ENCODE peak calls at places on chromosomes 13 and 19, in ten cellular contexts. One of them, this sample, is unnamed. For H3K4me1 and H3K27me3, the result is how much of the 10 kb centered on the place peaks cover.

GRCh38 chr19:48968813-48969218 is 3.7 kb downstream of the FTL start:
- DNase-seq in naive thymus-derived CD4-positive, alpha-beta T cell: no peak
- DNase-seq in gastrocnemius medialis: no peak
- DNase-seq in spleen: no peak
- DNase-seq in mesendoderm: no peak
- DNase-seq in K562: no peak
- DNase-seq in Panc1: no peak
- DNase-seq in mesenchymal stem cell: peak
- DNase-seq in CD8-positive, alpha-beta memory T cell: no peak
- DNase-seq in transverse colon: no peak
- DNase-seq in this sample: no peak

GRCh38 chr19:57719901-57720519 is 7.4 kb downstream of the ZNF671 start:
- DNase-seq in mesenchymal stem cell: no peak
- DNase-seq in transverse colon: no peak
- DNase-seq in CD8-positive, alpha-beta memory T cell: no peak
- DNase-seq in naive thymus-derived CD4-positive, alpha-beta T cell: no peak
- DNase-seq in K562: no peak
- DNase-seq in mesendoderm: no peak
- DNase-seq in gastrocnemius medialis: no peak
- DNase-seq in spleen: no peak
- DNase-seq in Panc1: no peak
- DNase-seq in this sample: no peak

GRCh38 chr13:40780822-40781401 is 8.5 kb upstream of the SLC25A15 start:
- DNase-seq in mesendoderm: peak
- DNase-seq in spleen: no peak
- DNase-seq in mesenchymal stem cell: peak
- DNase-seq in gastrocnemius medialis: no peak
- DNase-seq in Panc1: no peak
- DNase-seq in K562: peak
- DNase-seq in naive thymus-derived CD4-positive, alpha-beta T cell: no peak
- DNase-seq in transverse colon: no peak
- DNase-seq in CD8-positive, alpha-beta memory T cell: no peak
- DNase-seq in this sample: no peak

GRCh38 chr13:31846984-31847752 is 107.8 kb downstream of the RXFP2 start:
- DNase-seq in gastrocnemius medialis: no peak
- DNase-seq in naive thymus-derived CD4-positive, alpha-beta T cell: no peak
- DNase-seq in spleen: peak
- DNase-seq in Panc1: no peak
- DNase-seq in mesenchymal stem cell: peak
- DNase-seq in K562: peak
- DNase-seq in CD8-positive, alpha-beta memory T cell: no peak
- DNase-seq in mesendoderm: peak
- DNase-seq in transverse colon: no peak
- DNase-seq in this sample: no peak

GRCh38 chr19:45645068-45645630 is 6.0 kb upstream of the EML2 start:
- DNase-seq in CD8-positive, alpha-beta memory T cell: no peak
- DNase-seq in Panc1: no peak
- DNase-seq in transverse colon: no peak
- DNase-seq in K562: no peak
- DNase-seq in mesendoderm: no peak
- DNase-seq in mesenchymal stem cell: no peak
- DNase-seq in spleen: no peak
- DNase-seq in naive thymus-derived CD4-positive, alpha-beta T cell: no peak
- DNase-seq in gastrocnemius medialis: no peak
- DNase-seq in this sample: no peak

GRCh38 chr19:44803442-44804428 is 5.2 kb upstream of the BCAM start:
- DNase-seq in mesendoderm: no peak
- DNase-seq in transverse colon: no peak
- DNase-seq in K562: no peak
- DNase-seq in gastrocnemius medialis: no peak
- DNase-seq in mesenchymal stem cell: no peak
- DNase-seq in CD8-positive, alpha-beta memory T cell: no peak
- DNase-seq in naive thymus-derived CD4-positive, alpha-beta T cell: no peak
- DNase-seq in Panc1: no peak
- DNase-seq in spleen: no peak
- DNase-seq in this sample: no peak

GRCh38 chr13:110206170-110206569 is 100.8 kb downstream of the COL4A1 start:
- DNase-seq in mesenchymal stem cell: no peak
- DNase-seq in CD8-positive, alpha-beta memory T cell: no peak
- DNase-seq in gastrocnemius medialis: no peak
- DNase-seq in transverse colon: peak
- DNase-seq in K562: no peak
- DNase-seq in Panc1: no peak
- DNase-seq in naive thymus-derived CD4-positive, alpha-beta T cell: no peak
- DNase-seq in spleen: no peak
- DNase-seq in mesendoderm: no peak
- DNase-seq in this sample: no peak

GRCh38 chr19:18848860-18849661 is 17.3 kb downstream of the UPF1 start:
- DNase-seq in mesenchymal stem cell: no peak
- DNase-seq in mesendoderm: peak
- DNase-seq in transverse colon: peak
- DNase-seq in CD8-positive, alpha-beta memory T cell: no peak
- DNase-seq in Panc1: no peak
- DNase-seq in spleen: peak
- DNase-seq in naive thymus-derived CD4-positive, alpha-beta T cell: no peak
- DNase-seq in gastrocnemius medialis: peak
- DNase-seq in K562: no peak
- DNase-seq in this sample: no peak

GRCh38 chr13:111789420-111789819 is 277.5 kb upstream of the SOX1 start:
- DNase-seq in naive thymus-derived CD4-positive, alpha-beta T cell: no peak
- DNase-seq in transverse colon: no peak
- DNase-seq in CD8-positive, alpha-beta memory T cell: peak
- DNase-seq in spleen: peak
- DNase-seq in K562: no peak
- DNase-seq in mesendoderm: no peak
- DNase-seq in mesenchymal stem cell: no peak
- DNase-seq in gastrocnemius medialis: no peak
- DNase-seq in Panc1: no peak
- DNase-seq in this sample: no peak
- H3K4me1 ChIP-seq in naive thymus-derived CD4-positive, alpha-beta T cell: under half
- H3K4me1 ChIP-seq in transverse colon: under half
- H3K4me1 ChIP-seq in CD8-positive, alpha-beta memory T cell: under half
- H3K4me1 ChIP-seq in spleen: under half
- H3K4me1 ChIP-seq in K562: under half
- H3K4me1 ChIP-seq in mesendoderm: under half
- H3K4me1 ChIP-seq in mesenchymal stem cell: under half
- H3K4me1 ChIP-seq in gastrocnemius medialis: under half
- H3K4me1 ChIP-seq in Panc1: under half
- H3K4me1 ChIP-seq in this sample: under half

GRCh38 chr19:35609881-35610353 is 2.6 kb upstream of the HAUS5 start:
- DNase-seq in transverse colon: no peak
- DNase-seq in spleen: peak
- DNase-seq in K562: no peak
- DNase-seq in gastrocnemius medialis: no peak
- DNase-seq in mesendoderm: no peak
- DNase-seq in mesenchymal stem cell: no peak
- DNase-seq in Panc1: no peak
- DNase-seq in CD8-positive, alpha-beta memory T cell: no peak
- DNase-seq in naive thymus-derived CD4-positive, alpha-beta T cell: peak
- DNase-seq in this sample: peak

GRCh38 chr19:35613574-35613973 is 1.0 kb downstream of the HAUS5 start:
- DNase-seq in gastrocnemius medialis: no peak
- DNase-seq in mesenchymal stem cell: no peak
- DNase-seq in mesendoderm: no peak
- DNase-seq in CD8-positive, alpha-beta memory T cell: no peak
- DNase-seq in transverse colon: no peak
- DNase-seq in naive thymus-derived CD4-positive, alpha-beta T cell: no peak
- DNase-seq in Panc1: no peak
- DNase-seq in K562: no peak
- DNase-seq in spleen: no peak
- DNase-seq in this sample: no peak

GRCh38 chr19:35612224-35612558 is 344 bp upstream of the HAUS5 start:
- DNase-seq in K562: no peak
- DNase-seq in mesenchymal stem cell: no peak
- DNase-seq in naive thymus-derived CD4-positive, alpha-beta T cell: no peak
- DNase-seq in Panc1: no peak
- DNase-seq in CD8-positive, alpha-beta memory T cell: no peak
- DNase-seq in spleen: no peak
- DNase-seq in mesendoderm: no peak
- DNase-seq in gastrocnemius medialis: no peak
- DNase-seq in transverse colon: no peak
- DNase-seq in this sample: no peak

GRCh38 chr19:35615036-35615435 is 2.5 kb downstream of the HAUS5 start:
- DNase-seq in transverse colon: no peak
- DNase-seq in mesendoderm: no peak
- DNase-seq in spleen: no peak
- DNase-seq in mesenchymal stem cell: no peak
- DNase-seq in CD8-positive, alpha-beta memory T cell: no peak
- DNase-seq in K562: no peak
- DNase-seq in gastrocnemius medialis: no peak
- DNase-seq in naive thymus-derived CD4-positive, alpha-beta T cell: no peak
- DNase-seq in Panc1: no peak
- DNase-seq in this sample: no peak

GRCh38 chr19:35612559-35613321 is at the start of gene HAUS5:
- DNase-seq in naive thymus-derived CD4-positive, alpha-beta T cell: peak
- DNase-seq in K562: peak
- DNase-seq in mesenchymal stem cell: peak
- DNase-seq in transverse colon: peak
- DNase-seq in Panc1: peak
- DNase-seq in CD8-positive, alpha-beta memory T cell: peak
- DNase-seq in spleen: peak
- DNase-seq in gastrocnemius medialis: peak
- DNase-seq in mesendoderm: peak
- DNase-seq in this sample: peak
- H3K27ac ChIP-seq in naive thymus-derived CD4-positive, alpha-beta T cell: peak
- H3K27ac ChIP-seq in K562: peak
- H3K27ac ChIP-seq in mesenchymal stem cell: no peak
- H3K27ac ChIP-seq in transverse colon: peak
- H3K27ac ChIP-seq in Panc1: peak
- H3K27ac ChIP-seq in CD8-positive, alpha-beta memory T cell: peak
- H3K27ac ChIP-seq in spleen: peak
- H3K27ac ChIP-seq in gastrocnemius medialis: peak
- H3K27ac ChIP-seq in mesendoderm: no peak
- H3K27ac ChIP-seq in this sample: peak

GRCh38 chr13:101709952-101710351 is 257.5 kb downstream of the ITGBL1 start:
- DNase-seq in mesenchymal stem cell: no peak
- DNase-seq in CD8-positive, alpha-beta memory T cell: no peak
- DNase-seq in K562: no peak
- DNase-seq in Panc1: no peak
- DNase-seq in gastrocnemius medialis: no peak
- DNase-seq in mesendoderm: no peak
- DNase-seq in transverse colon: no peak
- DNase-seq in naive thymus-derived CD4-positive, alpha-beta T cell: no peak
- DNase-seq in spleen: no peak
- DNase-seq in this sample: no peak

GRCh38 chr13:101711307-101712025 is 259.0 kb downstream of the ITGBL1 start:
- DNase-seq in Panc1: no peak
- DNase-seq in CD8-positive, alpha-beta memory T cell: no peak
- DNase-seq in K562: no peak
- DNase-seq in mesendoderm: no peak
- DNase-seq in spleen: no peak
- DNase-seq in mesenchymal stem cell: no peak
- DNase-seq in naive thymus-derived CD4-positive, alpha-beta T cell: no peak
- DNase-seq in transverse colon: no peak
- DNase-seq in gastrocnemius medialis: no peak
- DNase-seq in this sample: no peak

GRCh38 chr13:101706651-101707050 is 254.2 kb downstream of the ITGBL1 start:
- DNase-seq in mesenchymal stem cell: peak
- DNase-seq in spleen: no peak
- DNase-seq in CD8-positive, alpha-beta memory T cell: no peak
- DNase-seq in naive thymus-derived CD4-positive, alpha-beta T cell: peak
- DNase-seq in Panc1: no peak
- DNase-seq in mesendoderm: peak
- DNase-seq in transverse colon: peak
- DNase-seq in gastrocnemius medialis: no peak
- DNase-seq in K562: no peak
- DNase-seq in this sample: peak

GRCh38 chr13:101707659-101708058 is 255.2 kb downstream of the ITGBL1 start:
- DNase-seq in mesenchymal stem cell: no peak
- DNase-seq in transverse colon: no peak
- DNase-seq in mesendoderm: no peak
- DNase-seq in Panc1: no peak
- DNase-seq in K562: no peak
- DNase-seq in naive thymus-derived CD4-positive, alpha-beta T cell: no peak
- DNase-seq in gastrocnemius medialis: no peak
- DNase-seq in CD8-positive, alpha-beta memory T cell: no peak
- DNase-seq in spleen: no peak
- DNase-seq in this sample: no peak

DNA sequence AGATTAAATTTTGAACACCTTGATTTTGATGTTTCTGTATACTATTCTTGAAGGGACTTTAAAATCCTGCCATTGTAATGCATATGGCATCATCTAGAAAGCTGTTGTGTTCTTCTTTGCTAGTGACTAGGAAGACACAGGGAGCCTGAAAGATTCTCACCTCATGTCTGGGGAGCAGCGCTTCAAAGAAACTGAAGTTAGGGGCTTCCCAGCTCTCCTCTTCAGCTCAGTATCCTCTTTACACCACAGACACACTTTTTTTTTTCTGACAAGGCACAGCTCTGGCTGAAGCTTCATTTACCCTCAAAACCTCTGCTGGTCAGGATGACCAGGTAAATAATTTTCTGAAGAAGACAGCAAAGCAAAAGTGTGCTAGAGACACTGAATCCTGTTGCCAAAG is 255.6 kb downstream of the ITGBL1 start:
- DNase-seq in CD8-positive, alpha-beta memory T cell: no peak
- DNase-seq in mesenchymal stem cell: no peak
- DNase-seq in mesendoderm: no peak
- DNase-seq in K562: no peak
- DNase-seq in gastrocnemius medialis: no peak
- DNase-seq in transverse colon: no peak
- DNase-seq in naive thymus-derived CD4-positive, alpha-beta T cell: no peak
- DNase-seq in Panc1: no peak
- DNase-seq in spleen: no peak
- DNase-seq in this sample: no peak
- H3K27me3 ChIP-seq in CD8-positive, alpha-beta memory T cell: under half
- H3K27me3 ChIP-seq in mesenchymal stem cell: under half
- H3K27me3 ChIP-seq in mesendoderm: under half
- H3K27me3 ChIP-seq in K562: under half
- H3K27me3 ChIP-seq in gastrocnemius medialis: under half
- H3K27me3 ChIP-seq in transverse colon: under half
- H3K27me3 ChIP-seq in naive thymus-derived CD4-positive, alpha-beta T cell: under half
- H3K27me3 ChIP-seq in Panc1: under half
- H3K27me3 ChIP-seq in spleen: under half
- H3K27me3 ChIP-seq in this sample: under half

GRCh38 chr13:27634791-27635190 is 13.1 kb downstream of the POLR1D start:
- DNase-seq in mesendoderm: no peak
- DNase-seq in gastrocnemius medialis: no peak
- DNase-seq in mesenchymal stem cell: no peak
- DNase-seq in Panc1: no peak
- DNase-seq in naive thymus-derived CD4-positive, alpha-beta T cell: no peak
- DNase-seq in transverse colon: no peak
- DNase-seq in CD8-positive, alpha-beta memory T cell: no peak
- DNase-seq in spleen: no peak
- DNase-seq in K562: no peak
- DNase-seq in this sample: no peak

GRCh38 chr13:27635256-27635655 is 13.6 kb downstream of the POLR1D start:
- DNase-seq in naive thymus-derived CD4-positive, alpha-beta T cell: no peak
- DNase-seq in CD8-positive, alpha-beta memory T cell: no peak
- DNase-seq in gastrocnemius medialis: no peak
- DNase-seq in mesendoderm: no peak
- DNase-seq in spleen: no peak
- DNase-seq in Panc1: no peak
- DNase-seq in transverse colon: no peak
- DNase-seq in mesenchymal stem cell: no peak
- DNase-seq in K562: no peak
- DNase-seq in this sample: no peak

GRCh38 chr13:27638521-27638920 is 16.8 kb downstream of the POLR1D start:
- DNase-seq in naive thymus-derived CD4-positive, alpha-beta T cell: no peak
- DNase-seq in mesendoderm: no peak
- DNase-seq in spleen: no peak
- DNase-seq in mesenchymal stem cell: peak
- DNase-seq in K562: no peak
- DNase-seq in transverse colon: no peak
- DNase-seq in gastrocnemius medialis: no peak
- DNase-seq in CD8-positive, alpha-beta memory T cell: no peak
- DNase-seq in Panc1: no peak
- DNase-seq in this sample: no peak

GRCh38 chr13:27637289-27637626 is 15.6 kb downstream of the POLR1D start:
- DNase-seq in mesendoderm: no peak
- DNase-seq in mesenchymal stem cell: no peak
- DNase-seq in CD8-positive, alpha-beta memory T cell: no peak
- DNase-seq in spleen: no peak
- DNase-seq in K562: no peak
- DNase-seq in gastrocnemius medialis: no peak
- DNase-seq in transverse colon: no peak
- DNase-seq in Panc1: no peak
- DNase-seq in naive thymus-derived CD4-positive, alpha-beta T cell: no peak
- DNase-seq in this sample: no peak

DNA sequence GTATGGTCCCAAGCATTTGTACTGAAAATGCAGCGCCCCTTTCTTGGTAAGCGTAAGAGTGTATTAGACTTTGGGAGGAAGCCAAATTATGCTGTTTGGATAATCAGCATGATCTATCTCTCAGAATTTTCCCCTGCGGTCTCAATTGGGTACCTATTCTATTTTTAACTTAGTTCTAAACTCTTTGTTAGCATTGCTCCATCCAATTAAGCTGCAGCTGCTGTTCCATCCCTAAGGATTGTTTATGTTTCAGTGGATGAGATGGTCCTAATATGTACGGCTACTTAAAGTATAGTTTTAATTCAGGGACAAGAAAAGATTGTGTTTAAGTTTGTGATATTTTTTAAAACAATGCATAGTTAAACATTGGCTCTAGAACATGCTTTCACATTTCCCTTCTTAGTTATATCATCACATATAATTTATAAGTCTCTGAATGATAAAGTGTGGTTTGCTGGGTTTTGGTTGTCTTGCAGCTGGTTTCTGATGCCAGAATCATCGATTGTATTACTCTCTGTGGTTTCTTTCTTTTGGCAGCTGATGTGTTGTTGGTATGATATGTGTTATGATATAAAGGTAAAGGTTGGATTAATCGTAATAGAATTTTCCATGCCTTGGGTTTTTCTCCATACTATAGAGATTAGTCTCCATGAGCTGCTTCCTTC is 15.1 kb downstream of the POLR1D start:
- DNase-seq in naive thymus-derived CD4-positive, alpha-beta T cell: no peak
- DNase-seq in transverse colon: no peak
- DNase-seq in Panc1: no peak
- DNase-seq in CD8-positive, alpha-beta memory T cell: no peak
- DNase-seq in spleen: no peak
- DNase-seq in K562: no peak
- DNase-seq in mesenchymal stem cell: no peak
- DNase-seq in gastrocnemius medialis: no peak
- DNase-seq in mesendoderm: no peak
- DNase-seq in this sample: no peak
- H3K4me1 ChIP-seq in naive thymus-derived CD4-positive, alpha-beta T cell: under half
- H3K4me1 ChIP-seq in transverse colon: half or more
- H3K4me1 ChIP-seq in Panc1: under half
- H3K4me1 ChIP-seq in CD8-positive, alpha-beta memory T cell: under half
- H3K4me1 ChIP-seq in spleen: under half
- H3K4me1 ChIP-seq in K562: under half
- H3K4me1 ChIP-seq in mesenchymal stem cell: under half
- H3K4me1 ChIP-seq in gastrocnemius medialis: under half
- H3K4me1 ChIP-seq in mesendoderm: under half
- H3K4me1 ChIP-seq in this sample: under half